ENCODE peak calls at places on chromosomes 12 and 14, in nine cellular contexts. E is cardiac fibroblast; N is DMS 273 treated with DMSO at 0.1 percent for 48 hours; S is stimulated activated CD8-positive, alpha-beta memory T cell treated with anti-CD3 and anti-CD28 coated beads, Interleukin-15, amount 100 ng/mL, for 1 hour; J is COLO829; H is RPMI7951; A is activated T-helper 1 cell treated with Interleukin-2 at 50 U/mL for 16 hours; U is CD8-positive, alpha-beta memory T cell; L is fibroblast of the conjunctiva. I is an unnamed sample.

GRCh38 chr12:57498143-57498524 is 10.3 kb downstream of the MARS1 start:
- DNase-seq in U (no peak), A (no peak), N (no peak), E (no peak), S (no peak), H (no peak), J (no peak), L (no peak), I (no peak)

GRCh38 chr14:50318031-50318626 is 6.0 kb downstream of the DMAC2L start:
- DNase-seq in U (no peak), J (peak), H (peak), S (no peak), N (peak), A (no peak), L (peak), E (peak), I (no peak)

GRCh38 chr14:75126121-75126544 is 715 bp downstream of the NEK9 start:
- DNase-seq in H (no peak), S (no peak), J (no peak), E (no peak), A (no peak), U (no peak), L (no peak), N (no peak), I (no peak)

GRCh38 chr12:114319422-114319821 is 86.5 kb downstream of the TBX5 start:
- DNase-seq in N (no peak), J (no peak), H (peak), S (no peak), A (no peak), E (peak), U (no peak), L (no peak), I (no peak)

GRCh38 chr14:45709541-45709940 is 456.5 kb upstream of the MIS18BP1 start:
- DNase-seq in A (no peak), L (no peak), E (no peak), J (no peak), U (no peak), N (no peak), S (no peak), H (no peak), I (no peak)

GRCh38 chr12:57454566-57455373 is at the start of gene INHBE:
- DNase-seq in U (no peak), L (peak), N (peak), E (peak), A (no peak), J (no peak), H (peak), S (no peak), I (no peak)

GRCh38 chr14:75495882-75496281 is 26.4 kb upstream of the BATF start:
- DNase-seq in L (no peak), N (no peak), U (no peak), A (no peak), J (no peak), E (peak), S (no peak), H (no peak), I (no peak)

GRCh38 chr12:127260531-127260930 is 1006.4 kb upstream of the TMEM132C start:
- DNase-seq in U (no peak), L (no peak), A (no peak), E (no peak), S (no peak), H (peak), J (no peak), N (no peak), I (no peak)

GRCh38 chr12:77236066-77236465 is 170.7 kb upstream of the E2F7 start:
- DNase-seq in E (peak), L (peak), U (no peak), H (no peak), S (no peak), N (no peak), A (no peak), J (no peak), I (no peak)

GRCh38 chr12:52139579-52140062 is 52.2 kb downstream of the KRT80 start:
- DNase-seq in J (peak), E (no peak), L (no peak), U (no peak), H (no peak), N (no peak), S (no peak), A (no peak), I (no peak)

GRCh38 chr12:123013185-123014095 is 33.0 kb downstream of the ARL6IP4 start:
- DNase-seq in U (no peak), S (no peak), L (no peak), H (no peak), J (no peak), E (no peak), A (no peak), N (no peak), I (no peak)

GRCh38 chr14:100899841-100900771 is 3.4 kb downstream of the RTL1 start:
- DNase-seq in L (no peak), E (no peak), N (no peak), A (no peak), J (no peak), S (no peak), H (no peak), U (no peak), I (peak)

GRCh38 chr14:100864960-100865681 is 38.4 kb downstream of the RTL1 start:
- DNase-seq in H (no peak), J (peak), S (no peak), L (no peak), E (no peak), U (no peak), N (no peak), A (no peak), I (peak)

GRCh38 chr14:102693006-102693755 is 84.1 kb upstream of the TRAF3 start:
- DNase-seq in S (no peak), A (no peak), L (no peak), J (peak), H (no peak), E (no peak), U (no peak), N (peak), I (no peak)

GRCh38 chr14:95733212-95733611 is 19.3 kb upstream of the TCL1A start:
- DNase-seq in H (no peak), A (no peak), J (no peak), U (no peak), L (no peak), E (no peak), N (no peak), S (no peak), I (no peak)

GRCh38 chr14:64604854-64605253 is 55.1 kb downstream of the PPP1R36 start:
- DNase-seq in S (no peak), N (no peak), A (no peak), L (no peak), E (no peak), H (no peak), J (no peak), U (no peak), I (no peak)

GRCh38 chr12:26028953-26029740 is 70.7 kb downstream of the RASSF8 start:
- DNase-seq in N (no peak), J (peak), U (no peak), E (peak), L (no peak), H (peak), S (no peak), A (no peak), I (no peak)

GRCh38 chr12:99907210-99907609 is 77.5 kb downstream of the ANKS1B start:
- DNase-seq in N (no peak), U (no peak), L (no peak), E (no peak), J (no peak), A (no peak), H (no peak), S (no peak), I (no peak)

GRCh38 chr12:76634074-76634570 is 74.6 kb upstream of the OSBPL8 start:
- DNase-seq in J (no peak), U (no peak), L (no peak), A (no peak), N (no peak), S (no peak), H (no peak), E (no peak), I (no peak)

GRCh38 chr12:23949212-23950010 is at the start of gene SOX5:
- DNase-seq in U (no peak), E (peak), N (peak), S (no peak), L (peak), A (no peak), H (peak), J (peak), I (no peak)

GRCh38 chr12:32669584-32669983 is 9.5 kb upstream of the DNM1L start:
- DNase-seq in L (no peak), S (no peak), A (no peak), E (no peak), J (no peak), U (no peak), N (no peak), H (no peak), I (no peak)

GRCh38 chr14:77082356-77082755 is 15.7 kb upstream of the CIPC start:
- DNase-seq in J (no peak), S (no peak), N (no peak), H (no peak), U (no peak), A (no peak), L (no peak), E (no peak), I (no peak)

GRCh38 chr12:64876388-64877071 is 52.1 kb downstream of the TBC1D30 start:
- DNase-seq in E (no peak), U (no peak), S (no peak), N (no peak), L (no peak), J (no peak), A (no peak), H (no peak), I (no peak)

GRCh38 chr14:96683575-96684289 is 113.5 kb upstream of the VRK1 start:
- DNase-seq in J (no peak), S (no peak), U (no peak), E (no peak), A (no peak), L (no peak), N (no peak), H (peak), I (no peak)

GRCh38 chr14:48384786-48385185 is 709.4 kb upstream of the MDGA2 start:
- DNase-seq in U (no peak), N (no peak), E (no peak), A (no peak), L (no peak), S (no peak), H (no peak), J (no peak), I (no peak)

GRCh38 chr12:56670836-56671235 is 17.2 kb downstream of the PTGES3 start:
- DNase-seq in U (no peak), H (no peak), L (no peak), E (no peak), J (no peak), N (no peak), A (no peak), S (no peak), I (no peak)

GRCh38 chr12:4203772-4204376 is 69.7 kb upstream of the CCND2 start:
- DNase-seq in L (no peak), N (no peak), S (no peak), H (no peak), A (no peak), U (no peak), E (no peak), J (no peak), I (no peak)

GRCh38 chr14:34824826-34825225 is 50.3 kb downstream of the BAZ1A start:
- DNase-seq in E (no peak), S (no peak), J (no peak), L (no peak), N (no peak), U (no peak), H (no peak), A (no peak), I (no peak)

GRCh38 chr12:91103101-91103500 is 8.2 kb downstream of the LUM start:
- DNase-seq in H (no peak), J (no peak), A (no peak), N (no peak), S (no peak), U (no peak), E (no peak), L (no peak), I (no peak)

GRCh38 chr12:26810330-26810729 is 22.7 kb downstream of the ITPR2 start:
- DNase-seq in N (peak), A (no peak), E (peak), S (no peak), L (peak), U (no peak), H (peak), J (no peak), I (peak)

GRCh38 chr14:34258318-34258717 is 203.7 kb downstream of the SPTSSA start:
- DNase-seq in N (no peak), J (no peak), L (no peak), H (peak), S (no peak), E (peak), A (no peak), U (no peak), I (no peak)

GRCh38 chr12:18224745-18225144 is 36.6 kb upstream of the PIK3C2G start:
- DNase-seq in N (peak), E (peak), S (no peak), H (peak), U (no peak), A (no peak), J (no peak), L (peak), I (no peak)

GRCh38 chr14:92496458-92496857 is 17.1 kb upstream of the RIN3 start:
- DNase-seq in H (no peak), N (no peak), U (no peak), E (no peak), A (no peak), J (no peak), S (no peak), L (no peak), I (no peak)

GRCh38 chr12:91216871-91217270 is 34.3 kb upstream of the DCN start:
- DNase-seq in U (no peak), N (no peak), L (no peak), J (no peak), S (no peak), A (no peak), E (no peak), H (no peak), I (no peak)

GRCh38 chr14:89215166-89215940 is 201.7 kb downstream of the FOXN3 start:
- DNase-seq in E (peak), U (no peak), N (no peak), A (no peak), S (no peak), J (no peak), L (no peak), H (no peak), I (no peak)

GRCh38 chr12:104956870-104957301 is 1.2 kb downstream of the SLC41A2 start:
- DNase-seq in S (no peak), H (no peak), L (no peak), N (peak), J (no peak), U (no peak), A (no peak), E (peak), I (no peak)

GRCh38 chr12:123260081-123260480 is 11.6 kb downstream of the CDK2AP1 start:
- DNase-seq in A (no peak), H (no peak), U (no peak), L (no peak), S (no peak), N (no peak), J (no peak), E (no peak), I (no peak)

GRCh38 chr14:31080060-31080459 is 53.9 kb upstream of the STRN3 start:
- DNase-seq in L (peak), H (peak), S (no peak), E (no peak), N (peak), U (no peak), J (no peak), A (no peak), I (no peak)

GRCh38 chr14:70032447-70032846 is 153.2 kb downstream of the SMOC1 start:
- DNase-seq in N (no peak), E (no peak), H (no peak), J (no peak), A (no peak), S (no peak), U (no peak), L (no peak), I (no peak)

I was measured in left lung.